ENCODE peak calls at places on chromosomes 2 and 18, in nine cellular contexts. I is GM06990, Z is Calu3, S is fibroblast of the aortic adventitia, G is foreskin fibroblast, W is mesothelial cell of epicardium, D is HFF-Myc, T is bronchial epithelial cell, X is esophagus squamous epithelium. A is an unnamed sample.

GRCh38 chr18:12595571-12596255 is 62.2 kb downstream of the SPIRE1 start:
- DNase-seq in D (no peak), X (no peak), W (no peak), T (no peak), S (no peak), Z (no peak), G (no peak), I (no peak), A (no peak)

GRCh38 chr2:71901466-71901865 is 246.2 kb downstream of the CYP26B1 start:
- DNase-seq in I (no peak), G (no peak), Z (no peak), D (no peak), T (no peak), W (no peak), X (no peak), S (no peak), A (no peak)

GRCh38 chr2:11128258-11128951 is 26.9 kb upstream of the SLC66A3 start:
- DNase-seq in X (no peak), W (no peak), T (peak), D (peak), S (peak), I (no peak), Z (no peak), G (peak), A (no peak)

GRCh38 chr2:139518276-139518675 is 738.1 kb upstream of the NXPH2 start:
- DNase-seq in D (no peak), X (no peak), Z (no peak), I (no peak), S (no peak), W (no peak), G (no peak), T (no peak), A (no peak)

GRCh38 chr2:28449489-28450395 is 46.1 kb upstream of the PLB1 start:
- DNase-seq in Z (peak), T (peak), X (no peak), I (peak), S (peak), D (no peak), G (peak), W (no peak), A (no peak)

GRCh38 chr2:18536100-18536499 is 24.4 kb downstream of the RDH14 start:
- DNase-seq in Z (no peak), D (no peak), W (no peak), X (no peak), I (no peak), T (peak), S (no peak), G (peak), A (no peak)

GRCh38 chr18:22277758-22278157 is 108.4 kb downstream of the GATA6 start:
- DNase-seq in Z (no peak), G (no peak), T (no peak), W (no peak), X (no peak), I (no peak), D (no peak), S (peak), A (no peak)

GRCh38 chr2:139142252-139142651 is 362.1 kb upstream of the NXPH2 start:
- DNase-seq in S (peak), Z (peak), G (peak), I (no peak), T (peak), W (no peak), X (no peak), D (peak), A (no peak)

GRCh38 chr2:177495945-177496344 is 103.4 kb downstream of the AGPS start:
- DNase-seq in I (no peak), Z (no peak), W (no peak), S (no peak), X (no peak), G (no peak), T (no peak), D (no peak), A (no peak)

GRCh38 chr2:75960134-75961009 is 249.7 kb upstream of the GCFC2 start:
- DNase-seq in Z (no peak), I (no peak), X (no peak), T (peak), G (no peak), S (no peak), D (no peak), W (no peak), A (no peak)

GRCh38 chr2:128452536-128453530 is 134.2 kb upstream of the HS6ST1 start:
- DNase-seq in D (no peak), Z (no peak), X (no peak), T (no peak), I (no peak), G (no peak), W (peak), S (no peak), A (peak)

GRCh38 chr2:63104482-63104881 is 53.9 kb downstream of the OTX1 start:
- DNase-seq in X (no peak), Z (no peak), S (no peak), I (no peak), T (no peak), G (no peak), W (no peak), D (no peak), A (no peak)

GRCh38 chr2:118661184-118661583 is 186.3 kb downstream of the EN1 start:
- DNase-seq in S (peak), D (no peak), I (no peak), G (peak), W (no peak), Z (no peak), X (no peak), T (no peak), A (no peak)
- TF ChIP-seq CTCF in S (peak), D (peak), I (no peak), G (no peak), W (no peak), Z (peak), X (no peak), T (no peak), A (no peak)

GRCh38 chr2:223104336-223104735 is 52.3 kb downstream of the KCNE4 start:
- DNase-seq in Z (no peak), W (no peak), I (no peak), D (no peak), T (no peak), S (no peak), X (no peak), G (no peak), A (no peak)

GRCh38 chr2:223102040-223102899 is 50.3 kb downstream of the KCNE4 start:
- DNase-seq in Z (no peak), W (no peak), G (no peak), I (no peak), T (peak), D (no peak), X (no peak), S (no peak), A (no peak)

GRCh38 chr2:223100061-223100511 is 48.1 kb downstream of the KCNE4 start:
- DNase-seq in T (no peak), G (peak), X (no peak), W (peak), I (no peak), Z (no peak), S (peak), D (no peak), A (no peak)

GRCh38 chr2:223099561-223099960 is 47.6 kb downstream of the KCNE4 start:
- DNase-seq in W (no peak), T (no peak), G (no peak), I (no peak), X (no peak), S (no peak), D (no peak), Z (no peak), A (no peak)

GRCh38 chr2:223101340-223102039 is 49.5 kb downstream of the KCNE4 start:
- DNase-seq in I (peak), S (peak), G (peak), T (peak), W (no peak), Z (peak), D (peak), X (no peak), A (no peak)
- TF ChIP-seq CTCF in I (peak), S (peak), G (peak), T (peak), W (peak), Z (peak), D (peak), X (peak), A (peak)

DNA sequence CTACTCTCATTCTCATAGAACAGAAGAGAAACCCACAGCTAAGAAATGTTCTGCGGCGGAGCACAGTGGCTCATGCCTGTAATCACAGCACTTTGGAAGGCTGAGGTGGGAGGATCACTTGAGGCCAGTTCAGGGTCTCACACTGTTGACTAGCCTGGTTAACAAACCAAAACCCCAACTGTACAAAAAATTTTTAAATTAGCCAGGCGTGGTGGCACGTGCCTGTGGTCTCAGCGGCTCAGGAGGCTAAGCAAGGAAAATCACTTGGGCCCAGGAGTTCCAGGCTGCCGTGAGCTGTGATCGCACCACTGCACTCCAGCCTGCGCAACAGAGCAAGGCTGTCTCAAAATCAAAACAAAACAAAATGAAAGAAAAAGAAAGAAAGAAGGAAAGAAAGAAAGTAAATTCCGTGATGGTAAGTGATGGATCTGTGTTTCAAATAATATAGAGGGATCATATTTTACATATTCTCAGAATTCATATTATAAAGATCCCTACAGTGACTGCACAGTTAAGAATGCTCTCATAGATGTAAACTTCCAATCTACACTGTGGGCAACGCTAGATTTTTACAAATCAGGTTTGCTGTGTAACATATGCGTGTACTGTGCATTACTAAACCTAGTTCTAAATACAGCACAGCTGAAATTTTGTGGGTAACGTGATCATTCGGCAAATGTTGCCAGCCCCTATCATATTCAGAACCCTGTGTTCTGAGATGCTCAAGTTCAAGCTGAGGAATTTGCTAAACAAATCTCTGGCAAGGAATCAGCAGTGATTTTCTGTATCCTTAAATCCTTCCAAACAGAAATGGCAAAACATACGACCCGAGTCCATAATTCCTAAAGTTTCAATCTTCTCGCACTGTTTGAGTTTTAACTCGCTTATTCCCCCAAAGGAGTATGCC is 1.2 kb upstream of the RAB12 start:
- DNase-seq in X (no peak), I (peak), G (peak), W (no peak), D (no peak), T (no peak), S (peak), Z (no peak), A (no peak)
- TF ChIP-seq CTCF in X (no peak), I (no peak), G (no peak), W (no peak), D (no peak), T (no peak), S (no peak), Z (no peak), A (no peak)

DNA sequence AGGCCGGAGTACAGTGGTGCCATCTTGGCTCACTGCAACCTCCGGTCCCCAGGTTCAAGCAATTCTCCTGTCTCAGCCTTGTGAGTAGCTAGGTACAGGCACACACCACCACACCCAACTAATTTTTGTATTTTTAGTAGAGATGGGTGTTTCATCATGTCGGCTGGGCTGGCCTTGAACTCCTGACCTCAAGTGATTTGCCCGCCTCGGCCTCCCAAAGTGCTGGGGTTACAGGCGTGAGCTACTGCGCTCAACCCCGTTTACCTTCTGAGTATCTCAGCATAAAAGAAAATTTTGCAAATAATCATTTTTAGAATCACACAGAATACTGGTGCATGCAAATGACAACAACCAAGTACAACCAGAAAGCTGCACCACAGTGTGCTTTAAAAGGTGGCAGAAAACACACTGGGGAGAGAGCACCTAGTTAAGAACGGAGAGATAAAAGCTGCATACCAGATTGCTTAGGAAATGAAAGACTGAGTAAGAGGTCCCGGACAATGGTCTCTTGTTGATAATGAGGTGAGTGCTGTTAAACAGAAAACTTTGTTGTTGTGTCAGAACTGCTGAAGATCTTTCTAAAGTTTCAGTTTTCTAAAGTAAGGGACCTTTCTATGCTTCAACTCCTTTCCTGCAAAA is 189.6 kb downstream of the ACTR3 start:
- DNase-seq in T (no peak), G (no peak), X (no peak), D (no peak), Z (no peak), I (no peak), W (no peak), S (no peak), A (no peak)
- TF ChIP-seq CTCF in T (no peak), G (no peak), X (no peak), D (no peak), Z (no peak), I (no peak), W (no peak), S (no peak), A (no peak)

GRCh38 chr2:20188851-20189250 is 36.1 kb downstream of the SDC1 start:
- DNase-seq in Z (no peak), D (peak), I (no peak), G (no peak), X (no peak), S (no peak), T (no peak), W (peak), A (no peak)
- TF ChIP-seq CTCF in Z (no peak), D (no peak), I (no peak), G (no peak), X (no peak), S (no peak), T (no peak), W (no peak), A (no peak)

DNA sequence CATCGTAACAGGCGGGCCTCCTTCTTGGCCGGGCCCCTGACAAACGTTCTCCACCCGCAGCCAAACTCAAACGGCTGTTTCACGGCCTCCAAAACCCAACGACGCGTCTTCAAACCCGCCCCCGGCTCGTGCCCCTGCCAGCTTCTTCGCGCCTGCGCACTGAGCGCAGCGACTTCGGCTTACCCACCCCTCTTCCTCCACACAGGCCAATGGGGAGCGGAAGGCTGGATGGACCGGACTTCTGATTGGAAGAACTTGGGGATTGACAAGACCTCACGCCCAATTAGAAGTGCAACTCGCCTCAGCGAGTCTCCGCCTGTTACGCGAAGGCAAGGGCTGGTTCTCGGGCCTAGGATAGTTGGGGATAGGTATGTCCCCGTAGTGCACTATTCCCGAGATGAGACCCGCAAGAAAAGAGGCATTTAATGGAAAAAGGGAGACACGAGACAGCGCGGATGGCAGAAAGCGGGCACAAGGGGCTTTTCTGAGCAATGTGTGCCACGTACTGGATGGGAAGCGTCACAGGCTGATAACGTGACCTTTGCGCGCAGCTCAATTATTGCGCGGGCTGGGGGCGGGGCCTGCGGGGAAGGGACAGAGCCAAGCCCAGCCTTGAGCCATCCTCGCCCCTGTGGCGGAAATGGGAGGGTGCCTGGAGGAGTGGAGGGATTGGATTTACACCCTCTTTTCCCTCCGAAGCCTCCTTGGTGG is at the start of gene LAPTM4A:
- DNase-seq in X (peak), S (peak), W (peak), I (peak), T (peak), G (peak), Z (peak), D (peak), A (peak)
- TF ChIP-seq CTCF in X (peak), S (peak), W (no peak), I (no peak), T (no peak), G (no peak), Z (no peak), D (no peak), A (peak)

GRCh38 chr18:57863706-57864105 is 60.6 kb upstream of the ATP8B1 start:
- DNase-seq in D (no peak), S (no peak), W (no peak), G (peak), Z (no peak), I (no peak), T (peak), X (no peak), A (no peak)

GRCh38 chr18:57856128-57856527 is 53.0 kb upstream of the ATP8B1 start:
- DNase-seq in W (no peak), Z (no peak), I (no peak), D (no peak), S (no peak), T (no peak), G (no peak), X (no peak), A (no peak)

GRCh38 chr18:57854726-57855125 is 51.6 kb upstream of the ATP8B1 start:
- DNase-seq in X (no peak), G (no peak), D (no peak), I (no peak), Z (no peak), T (no peak), W (no peak), S (no peak), A (no peak)

GRCh38 chr18:57856707-57857280 is 53.7 kb upstream of the ATP8B1 start:
- DNase-seq in S (no peak), Z (no peak), W (no peak), I (no peak), D (no peak), G (no peak), T (no peak), X (no peak), A (no peak)

GRCh38 chr18:57859314-57859713 is 56.2 kb upstream of the ATP8B1 start:
- DNase-seq in S (no peak), D (no peak), T (peak), X (no peak), I (no peak), Z (peak), W (no peak), G (peak), A (no peak)
- TF ChIP-seq CTCF in S (peak), D (peak), T (peak), X (peak), I (peak), Z (peak), W (no peak), G (peak), A (peak)

DNA sequence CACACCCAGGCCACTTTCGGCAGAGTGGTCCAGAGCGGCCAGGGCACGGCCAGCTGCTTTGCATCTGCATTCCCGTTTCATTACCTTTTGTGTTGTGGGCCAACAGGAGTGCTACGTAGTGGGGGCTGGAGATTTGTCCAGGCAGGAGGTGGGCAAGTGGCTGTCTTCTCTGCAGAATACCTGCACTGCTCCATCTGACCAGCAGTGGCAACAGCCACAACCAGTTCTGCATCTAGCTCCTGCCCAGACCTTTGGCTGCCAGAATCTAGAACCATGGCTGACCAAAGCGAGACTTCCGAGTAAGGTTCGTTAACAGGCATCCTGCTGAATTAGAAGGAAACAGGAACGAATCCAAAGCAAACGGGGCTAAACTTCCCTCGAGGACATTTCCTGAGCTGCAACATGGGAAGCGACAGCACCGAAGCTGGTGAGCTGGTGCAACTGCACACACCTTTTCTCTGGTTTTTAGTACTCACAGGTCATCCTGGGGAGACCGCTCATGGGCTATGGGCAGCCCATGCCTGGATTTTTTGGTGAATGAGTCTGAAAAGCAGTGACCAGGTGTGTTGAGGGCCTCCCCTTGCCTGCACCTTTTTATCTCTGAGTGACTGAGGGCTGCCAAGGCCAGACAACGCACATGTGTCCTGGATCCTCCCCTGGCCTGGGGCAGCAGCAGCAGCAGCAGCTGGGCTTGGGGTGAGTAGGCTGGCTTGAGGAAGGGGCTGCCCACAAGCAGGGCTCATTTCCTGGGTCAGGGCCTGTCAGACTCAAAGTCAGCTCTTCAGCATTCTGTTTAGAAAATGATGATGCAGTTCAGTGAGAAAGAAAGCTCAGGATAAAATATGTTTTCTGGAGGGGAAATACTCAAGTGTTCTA is 10.6 kb downstream of the GDF7 start:
- DNase-seq in W (no peak), Z (no peak), T (no peak), G (no peak), I (no peak), X (no peak), S (no peak), D (no peak), A (no peak)
- TF ChIP-seq CTCF in W (peak), Z (peak), T (no peak), G (no peak), I (peak), X (no peak), S (no peak), D (no peak), A (peak)

GRCh38 chr2:193502363-193503035 is 1307.8 kb upstream of the TMEFF2 start:
- DNase-seq in X (no peak), D (no peak), S (no peak), T (no peak), G (no peak), I (no peak), W (peak), Z (no peak), A (peak)
- TF ChIP-seq CTCF in X (no peak), D (no peak), S (no peak), T (no peak), G (no peak), I (no peak), W (no peak), Z (no peak), A (peak)

A was measured in type B pancreatic cell.